ENCODE peak calls at places on chromosomes 11 and 22, in ten cellular contexts. P, F, W, N, J, U, E, I, T and Y are unnamed samples.

GRCh38 chr22:49638788-49639187 is 188.9 kb downstream of the BRD1 start:
- DNase-seq in P (peak), F (peak), W (no peak), N (no peak), J (peak), U (no peak), E (no peak), I (no peak), T (no peak), Y (no peak)

GRCh38 chr11:84193706-84194105 is 907.5 kb upstream of the CCDC90B start:
- DNase-seq in P (no peak), F (no peak), W (no peak), N (no peak), J (no peak), U (no peak), E (no peak), I (no peak), T (no peak), Y (no peak)

GRCh38 chr11:62832346-62833234 is at the start of gene TEX54:
- DNase-seq in P (no peak), F (no peak), W (no peak), N (no peak), J (no peak), U (peak), E (no peak), I (no peak), T (no peak), Y (no peak)

GRCh38 chr22:30859714-30860095 is 108.9 kb downstream of the MORC2 start:
- DNase-seq in P (no peak), F (no peak), W (no peak), N (no peak), J (no peak), U (no peak), E (no peak), I (no peak), T (no peak), Y (no peak)

GRCh38 chr11:130829801-130830562 is 86.3 kb downstream of the SNX19 start:
- DNase-seq in P (no peak), F (no peak), W (no peak), N (no peak), J (no peak), U (peak), E (no peak), I (no peak), T (no peak), Y (no peak)

GRCh38 chr11:105137286-105137685 is 2.3 kb downstream of the CARD18 start:
- DNase-seq in P (no peak), F (no peak), W (no peak), N (no peak), J (no peak), U (no peak), E (no peak), I (no peak), T (peak), Y (no peak)

GRCh38 chr11:31118566-31118965 is 251.0 kb downstream of the DCDC1 start:
- DNase-seq in P (no peak), F (no peak), W (no peak), N (no peak), J (no peak), U (no peak), E (no peak), I (no peak), T (no peak), Y (no peak)

GRCh38 chr22:46895753-46896152 is 133.3 kb downstream of the TBC1D22A start:
- DNase-seq in P (no peak), F (peak), W (no peak), N (no peak), J (no peak), U (no peak), E (no peak), I (no peak), T (no peak), Y (no peak)

GRCh38 chr22:35359380-35360065 is 21.4 kb upstream of the HMOX1 start:
- DNase-seq in P (no peak), F (no peak), W (no peak), N (no peak), J (no peak), U (no peak), E (no peak), I (no peak), T (no peak), Y (no peak)

GRCh38 chr22:20024225-20025087 is 3.5 kb downstream of the TANGO2 start:
- DNase-seq in P (no peak), F (no peak), W (no peak), N (no peak), J (no peak), U (peak), E (no peak), I (no peak), T (no peak), Y (no peak)

GRCh38 chr11:120142072-120142423 is 4.1 kb upstream of the TRIM29 start:
- DNase-seq in P (no peak), F (no peak), W (no peak), N (no peak), J (no peak), U (no peak), E (no peak), I (no peak), T (no peak), Y (no peak)

GRCh38 chr11:9756461-9756860 is 92.6 kb downstream of the SWAP70 start:
- DNase-seq in P (no peak), F (no peak), W (no peak), N (no peak), J (no peak), U (no peak), E (no peak), I (peak), T (peak), Y (no peak)

GRCh38 chr11:116835042-116835772 is 2.2 kb downstream of the APOA1 start:
- DNase-seq in P (no peak), F (no peak), W (no peak), N (no peak), J (no peak), U (no peak), E (no peak), I (no peak), T (no peak), Y (no peak)

GRCh38 chr11:32173435-32173834 is 82.6 kb downstream of the RCN1 start:
- DNase-seq in P (peak), F (peak), W (peak), N (peak), J (peak), U (peak), E (no peak), I (peak), T (peak), Y (peak)

GRCh38 chr22:44070029-44070428 is 45.9 kb downstream of the PARVB start:
- DNase-seq in P (no peak), F (no peak), W (no peak), N (no peak), J (no peak), U (no peak), E (no peak), I (no peak), T (no peak), Y (no peak)

GRCh38 chr11:71102251-71102995 is 150.0 kb downstream of the SHANK2 start:
- DNase-seq in P (no peak), F (no peak), W (no peak), N (no peak), J (no peak), U (no peak), E (no peak), I (no peak), T (no peak), Y (no peak)

GRCh38 chr11:16933756-16934603 is 80.2 kb downstream of the PLEKHA7 start:
- DNase-seq in P (no peak), F (peak), W (no peak), N (no peak), J (no peak), U (peak), E (no peak), I (no peak), T (no peak), Y (no peak)

GRCh38 chr11:5390210-5390609 is 6.6 kb downstream of the OR51M1 start:
- DNase-seq in P (no peak), F (no peak), W (no peak), N (no peak), J (no peak), U (no peak), E (no peak), I (no peak), T (no peak), Y (no peak)

GRCh38 chr11:6574816-6575715 is 28.4 kb downstream of the RRP8 start:
- DNase-seq in P (no peak), F (no peak), W (no peak), N (no peak), J (no peak), U (no peak), E (no peak), I (no peak), T (no peak), Y (no peak)

GRCh38 chr11:35662649-35663407 is at the start of gene TRIM44:
- DNase-seq in P (peak), F (peak), W (peak), N (peak), J (peak), U (peak), E (peak), I (peak), T (peak), Y (peak)

GRCh38 chr11:47861762-47862161 is 13.6 kb upstream of the NUP160 start:
- DNase-seq in P (no peak), F (peak), W (no peak), N (peak), J (no peak), U (no peak), E (no peak), I (no peak), T (no peak), Y (no peak)

GRCh38 chr22:27224485-27225364 is 567.3 kb downstream of the MIAT start:
- DNase-seq in P (no peak), F (peak), W (no peak), N (peak), J (no peak), U (peak), E (no peak), I (no peak), T (no peak), Y (no peak)

GRCh38 chr22:24703101-24703500 is 71.4 kb downstream of the PIWIL3 start:
- DNase-seq in P (no peak), F (no peak), W (no peak), N (no peak), J (no peak), U (peak), E (no peak), I (no peak), T (peak), Y (peak)

GRCh38 chr22:23180893-23181762 is 819 bp downstream of the BCR start:
- DNase-seq in P (no peak), F (no peak), W (peak), N (no peak), J (no peak), U (peak), E (no peak), I (no peak), T (peak), Y (peak)

GRCh38 chr11:103682318-103683184 is 353.9 kb upstream of the DDI1 start:
- DNase-seq in P (peak), F (peak), W (peak), N (peak), J (no peak), U (peak), E (no peak), I (peak), T (peak), Y (peak)

GRCh38 chr11:26025680-26026079 is 306.2 kb upstream of the ANO3 start:
- DNase-seq in P (no peak), F (no peak), W (no peak), N (no peak), J (peak), U (no peak), E (no peak), I (no peak), T (peak), Y (no peak)

GRCh38 chr11:110857885-110858555 is 145.8 kb upstream of the ARHGAP20 start:
- DNase-seq in P (no peak), F (peak), W (no peak), N (no peak), J (peak), U (peak), E (no peak), I (no peak), T (no peak), Y (no peak)

GRCh38 chr22:21697021-21697771 is 31.4 kb downstream of the PPIL2 start:
- DNase-seq in P (no peak), F (no peak), W (no peak), N (no peak), J (no peak), U (no peak), E (no peak), I (no peak), T (no peak), Y (no peak)

GRCh38 chr11:67437082-67437821 is at the start of gene PTPRCAP:
- DNase-seq in P (no peak), F (no peak), W (no peak), N (no peak), J (no peak), U (no peak), E (no peak), I (peak), T (no peak), Y (no peak)

GRCh38 chr11:29321293-29322132 is 695.3 kb downstream of the KCNA4 start:
- DNase-seq in P (no peak), F (peak), W (no peak), N (peak), J (no peak), U (no peak), E (no peak), I (no peak), T (peak), Y (no peak)

GRCh38 chr11:28632338-28632737 is 524.1 kb downstream of the METTL15 start:
- DNase-seq in P (no peak), F (peak), W (no peak), N (no peak), J (no peak), U (no peak), E (no peak), I (no peak), T (peak), Y (no peak)

GRCh38 chr11:12787847-12788246 is 113.6 kb downstream of the TEAD1 start:
- DNase-seq in P (no peak), F (peak), W (no peak), N (peak), J (peak), U (no peak), E (no peak), I (no peak), T (peak), Y (no peak)

GRCh38 chr11:17431139-17431538 is 42.7 kb upstream of the KCNJ11 start:
- DNase-seq in P (no peak), F (no peak), W (no peak), N (no peak), J (no peak), U (no peak), E (no peak), I (no peak), T (no peak), Y (no peak)

GRCh38 chr11:17513853-17514252 is 30.4 kb downstream of the USH1C start:
- DNase-seq in P (no peak), F (no peak), W (no peak), N (no peak), J (no peak), U (no peak), E (no peak), I (no peak), T (peak), Y (no peak)

GRCh38 chr22:27206001-27206746 is 548.8 kb downstream of the MIAT start:
- DNase-seq in P (no peak), F (peak), W (no peak), N (no peak), J (no peak), U (no peak), E (no peak), I (no peak), T (peak), Y (no peak)